ENCODE peak calls at places on chromosomes 12 and 14, in nine cellular contexts. One of them, this sample, is unnamed.

GRCh38 chr12:80752464-80752863 is 35.8 kb downstream of the MYF5 start:
- DNase-seq in left colon: no peak
- DNase-seq in anterior cingulate cortex: no peak
- DNase-seq in T-cell: no peak
- DNase-seq in NCI-H1436: no peak
- DNase-seq in stomach: no peak
- DNase-seq in NCI-H1694: no peak
- DNase-seq in nucleus accumbens: no peak
- DNase-seq in RWPE1: no peak
- DNase-seq in this sample: no peak

GRCh38 chr14:89330236-89331002 is 86.6 kb downstream of the FOXN3 start:
- DNase-seq in left colon: no peak
- DNase-seq in anterior cingulate cortex: no peak
- DNase-seq in T-cell: no peak
- DNase-seq in NCI-H1436: no peak
- DNase-seq in stomach: no peak
- DNase-seq in NCI-H1694: no peak
- DNase-seq in nucleus accumbens: no peak
- DNase-seq in RWPE1: no peak
- DNase-seq in this sample: no peak

GRCh38 chr12:6607751-6608591 is 792 bp upstream of the CHD4 start:
- DNase-seq in left colon: peak
- DNase-seq in anterior cingulate cortex: no peak
- DNase-seq in T-cell: peak
- DNase-seq in NCI-H1436: peak
- DNase-seq in stomach: peak
- DNase-seq in NCI-H1694: peak
- DNase-seq in nucleus accumbens: peak
- DNase-seq in RWPE1: peak
- DNase-seq in this sample: peak

GRCh38 chr12:29053567-29053966 is 95.5 kb upstream of the FAR2 start:
- DNase-seq in left colon: no peak
- DNase-seq in anterior cingulate cortex: no peak
- DNase-seq in T-cell: no peak
- DNase-seq in NCI-H1436: no peak
- DNase-seq in stomach: no peak
- DNase-seq in NCI-H1694: no peak
- DNase-seq in nucleus accumbens: no peak
- DNase-seq in RWPE1: peak
- DNase-seq in this sample: no peak

GRCh38 chr12:52246720-52247621 is 13.9 kb downstream of the KRT7 start:
- DNase-seq in left colon: no peak
- DNase-seq in anterior cingulate cortex: no peak
- DNase-seq in T-cell: no peak
- DNase-seq in NCI-H1436: peak
- DNase-seq in stomach: peak
- DNase-seq in NCI-H1694: peak
- DNase-seq in nucleus accumbens: no peak
- DNase-seq in RWPE1: no peak
- DNase-seq in this sample: peak

GRCh38 chr14:76968621-76969063 is 59.9 kb downstream of the IRF2BPL start:
- DNase-seq in left colon: no peak
- DNase-seq in anterior cingulate cortex: no peak
- DNase-seq in T-cell: no peak
- DNase-seq in NCI-H1436: no peak
- DNase-seq in stomach: peak
- DNase-seq in NCI-H1694: no peak
- DNase-seq in nucleus accumbens: no peak
- DNase-seq in RWPE1: no peak
- DNase-seq in this sample: no peak

GRCh38 chr12:51833446-51834227 is 14.9 kb downstream of the FIGNL2 start:
- DNase-seq in left colon: no peak
- DNase-seq in anterior cingulate cortex: no peak
- DNase-seq in T-cell: no peak
- DNase-seq in NCI-H1436: no peak
- DNase-seq in stomach: no peak
- DNase-seq in NCI-H1694: no peak
- DNase-seq in nucleus accumbens: no peak
- DNase-seq in RWPE1: no peak
- DNase-seq in this sample: no peak

GRCh38 chr14:34237098-34237497 is 224.9 kb downstream of the SPTSSA start:
- DNase-seq in left colon: no peak
- DNase-seq in anterior cingulate cortex: no peak
- DNase-seq in T-cell: no peak
- DNase-seq in NCI-H1436: no peak
- DNase-seq in stomach: no peak
- DNase-seq in NCI-H1694: no peak
- DNase-seq in nucleus accumbens: no peak
- DNase-seq in RWPE1: no peak
- DNase-seq in this sample: no peak

GRCh38 chr14:64115401-64115800 is 178.8 kb downstream of the ESR2 start:
- DNase-seq in left colon: no peak
- DNase-seq in anterior cingulate cortex: no peak
- DNase-seq in T-cell: no peak
- DNase-seq in NCI-H1436: no peak
- DNase-seq in stomach: no peak
- DNase-seq in NCI-H1694: no peak
- DNase-seq in nucleus accumbens: no peak
- DNase-seq in RWPE1: no peak
- DNase-seq in this sample: no peak

GRCh38 chr12:90546511-90546910 is 408.5 kb downstream of the CCER1 start:
- DNase-seq in left colon: no peak
- DNase-seq in anterior cingulate cortex: no peak
- DNase-seq in T-cell: no peak
- DNase-seq in NCI-H1436: no peak
- DNase-seq in stomach: no peak
- DNase-seq in NCI-H1694: no peak
- DNase-seq in nucleus accumbens: no peak
- DNase-seq in RWPE1: no peak
- DNase-seq in this sample: no peak

GRCh38 chr12:14238224-14238792 is 127.2 kb upstream of the ATF7IP start:
- DNase-seq in left colon: no peak
- DNase-seq in anterior cingulate cortex: no peak
- DNase-seq in T-cell: no peak
- DNase-seq in NCI-H1436: no peak
- DNase-seq in stomach: no peak
- DNase-seq in NCI-H1694: peak
- DNase-seq in nucleus accumbens: no peak
- DNase-seq in RWPE1: no peak
- DNase-seq in this sample: peak

GRCh38 chr12:27840229-27840999 is 60.4 kb upstream of the MANSC4 start:
- DNase-seq in left colon: no peak
- DNase-seq in anterior cingulate cortex: no peak
- DNase-seq in T-cell: no peak
- DNase-seq in NCI-H1436: no peak
- DNase-seq in stomach: no peak
- DNase-seq in NCI-H1694: peak
- DNase-seq in nucleus accumbens: no peak
- DNase-seq in RWPE1: no peak
- DNase-seq in this sample: no peak

GRCh38 chr12:125161712-125162023 is 96.4 kb downstream of the AACS start:
- DNase-seq in left colon: no peak
- DNase-seq in anterior cingulate cortex: no peak
- DNase-seq in T-cell: no peak
- DNase-seq in NCI-H1436: no peak
- DNase-seq in stomach: no peak
- DNase-seq in NCI-H1694: peak
- DNase-seq in nucleus accumbens: no peak
- DNase-seq in RWPE1: no peak
- DNase-seq in this sample: no peak

GRCh38 chr12:15477761-15478160 is 155.5 kb downstream of the PTPRO start:
- DNase-seq in left colon: no peak
- DNase-seq in anterior cingulate cortex: no peak
- DNase-seq in T-cell: no peak
- DNase-seq in NCI-H1436: no peak
- DNase-seq in stomach: no peak
- DNase-seq in NCI-H1694: no peak
- DNase-seq in nucleus accumbens: no peak
- DNase-seq in RWPE1: no peak
- DNase-seq in this sample: no peak

GRCh38 chr14:88468396-88468795 is 82.9 kb downstream of the SPATA7 start:
- DNase-seq in left colon: no peak
- DNase-seq in anterior cingulate cortex: no peak
- DNase-seq in T-cell: no peak
- DNase-seq in NCI-H1436: no peak
- DNase-seq in stomach: no peak
- DNase-seq in NCI-H1694: no peak
- DNase-seq in nucleus accumbens: no peak
- DNase-seq in RWPE1: peak
- DNase-seq in this sample: no peak

GRCh38 chr12:65778268-65779090 is 45.8 kb upstream of the HMGA2 start:
- DNase-seq in left colon: no peak
- DNase-seq in anterior cingulate cortex: no peak
- DNase-seq in T-cell: no peak
- DNase-seq in NCI-H1436: no peak
- DNase-seq in stomach: no peak
- DNase-seq in NCI-H1694: no peak
- DNase-seq in nucleus accumbens: no peak
- DNase-seq in RWPE1: peak
- DNase-seq in this sample: no peak

GRCh38 chr12:123546281-123546680 is 12.8 kb upstream of the RILPL1 start:
- DNase-seq in left colon: no peak
- DNase-seq in anterior cingulate cortex: no peak
- DNase-seq in T-cell: no peak
- DNase-seq in NCI-H1436: no peak
- DNase-seq in stomach: no peak
- DNase-seq in NCI-H1694: no peak
- DNase-seq in nucleus accumbens: no peak
- DNase-seq in RWPE1: peak
- DNase-seq in this sample: no peak

GRCh38 chr14:79274641-79275366 is 936.5 kb downstream of the DIO2 start:
- DNase-seq in left colon: no peak
- DNase-seq in anterior cingulate cortex: no peak
- DNase-seq in T-cell: no peak
- DNase-seq in NCI-H1436: no peak
- DNase-seq in stomach: no peak
- DNase-seq in NCI-H1694: peak
- DNase-seq in nucleus accumbens: no peak
- DNase-seq in RWPE1: no peak
- DNase-seq in this sample: no peak

GRCh38 chr14:77139540-77140342 is 1.9 kb downstream of the ZDHHC22 start:
- DNase-seq in left colon: no peak
- DNase-seq in anterior cingulate cortex: no peak
- DNase-seq in T-cell: no peak
- DNase-seq in NCI-H1436: peak
- DNase-seq in stomach: no peak
- DNase-seq in NCI-H1694: peak
- DNase-seq in nucleus accumbens: peak
- DNase-seq in RWPE1: peak
- DNase-seq in this sample: no peak

GRCh38 chr14:80638620-80639215 is 302.8 kb downstream of the CEP128 start:
- DNase-seq in left colon: no peak
- DNase-seq in anterior cingulate cortex: no peak
- DNase-seq in T-cell: no peak
- DNase-seq in NCI-H1436: no peak
- DNase-seq in stomach: no peak
- DNase-seq in NCI-H1694: no peak
- DNase-seq in nucleus accumbens: no peak
- DNase-seq in RWPE1: peak
- DNase-seq in this sample: peak

GRCh38 chr12:120971299-120972180 is 6.8 kb upstream of the HNF1A start:
- DNase-seq in left colon: no peak
- DNase-seq in anterior cingulate cortex: no peak
- DNase-seq in T-cell: no peak
- DNase-seq in NCI-H1436: peak
- DNase-seq in stomach: no peak
- DNase-seq in NCI-H1694: peak
- DNase-seq in nucleus accumbens: no peak
- DNase-seq in RWPE1: peak
- DNase-seq in this sample: peak

GRCh38 chr14:75563931-75564330 is 14.5 kb upstream of the FLVCR2 start:
- DNase-seq in left colon: no peak
- DNase-seq in anterior cingulate cortex: no peak
- DNase-seq in T-cell: no peak
- DNase-seq in NCI-H1436: no peak
- DNase-seq in stomach: no peak
- DNase-seq in NCI-H1694: no peak
- DNase-seq in nucleus accumbens: no peak
- DNase-seq in RWPE1: no peak
- DNase-seq in this sample: no peak

GRCh38 chr14:52950898-52951729 is at the start of gene FERMT2:
- DNase-seq in left colon: peak
- DNase-seq in anterior cingulate cortex: peak
- DNase-seq in T-cell: no peak
- DNase-seq in NCI-H1436: peak
- DNase-seq in stomach: peak
- DNase-seq in NCI-H1694: peak
- DNase-seq in nucleus accumbens: peak
- DNase-seq in RWPE1: peak
- DNase-seq in this sample: peak

GRCh38 chr14:69997849-69998248 is 118.6 kb downstream of the SMOC1 start:
- DNase-seq in left colon: no peak
- DNase-seq in anterior cingulate cortex: no peak
- DNase-seq in T-cell: no peak
- DNase-seq in NCI-H1436: no peak
- DNase-seq in stomach: peak
- DNase-seq in NCI-H1694: no peak
- DNase-seq in nucleus accumbens: no peak
- DNase-seq in RWPE1: peak
- DNase-seq in this sample: no peak

GRCh38 chr14:102182901-102183619 is 43.4 kb downstream of the WDR20 start:
- DNase-seq in left colon: no peak
- DNase-seq in anterior cingulate cortex: no peak
- DNase-seq in T-cell: no peak
- DNase-seq in NCI-H1436: no peak
- DNase-seq in stomach: no peak
- DNase-seq in NCI-H1694: no peak
- DNase-seq in nucleus accumbens: no peak
- DNase-seq in RWPE1: no peak
- DNase-seq in this sample: no peak

GRCh38 chr14:23034498-23035302 is at the start of gene PSMB5:
- DNase-seq in left colon: peak
- DNase-seq in anterior cingulate cortex: no peak
- DNase-seq in T-cell: peak
- DNase-seq in NCI-H1436: no peak
- DNase-seq in stomach: peak
- DNase-seq in NCI-H1694: no peak
- DNase-seq in nucleus accumbens: no peak
- DNase-seq in RWPE1: peak
- DNase-seq in this sample: peak

This sample was measured in LoVo.